ENCODE peak calls at places on chromosomes 3 and 15, in six cellular contexts. M is AG09309, O is Caco-2, W is adrenal gland, Q is NT2/D1, C is AG04450. X is an unnamed sample.

GRCh38 chr3:126971891-126972351 is 11.0 kb upstream of the PLXNA1 start:
- DNase-seq in M (no peak), O (no peak), W (peak; percentile 59), Q (no peak), C (no peak), X (no peak)

GRCh38 chr3:69012111-69012835 is 1.2 kb downstream of the EOGT start:
- DNase-seq in M (peak; percentile 67), O (no peak), W (peak; percentile 33), Q (no peak), C (no peak), X (peak; percentile 43)

GRCh38 chr3:12966847-12967750 is 106.1 kb downstream of the IQSEC1 start:
- DNase-seq in M (no peak), O (peak; percentile 53), W (no peak), Q (no peak), C (no peak), X (peak; percentile 51)

GRCh38 chr3:4394567-4394966 is 72.5 kb downstream of the SUMF1 start:
- DNase-seq in M (no peak), O (no peak), W (no peak), Q (no peak), C (no peak), X (no peak)

GRCh38 chr15:33405096-33405495 is 94.3 kb downstream of the RYR3 start:
- DNase-seq in M (no peak), O (no peak), W (no peak), Q (no peak), C (no peak), X (no peak)

GRCh38 chr15:56445746-56446145 is 19.2 kb downstream of the MNS1 start:
- DNase-seq in M (no peak), O (no peak), W (no peak), Q (no peak), C (no peak), X (no peak)

GRCh38 chr3:11136116-11136515 is 18.2 kb upstream of the HRH1 start:
- DNase-seq in M (no peak), O (no peak), W (no peak), Q (no peak), C (no peak), X (no peak)

GRCh38 chr3:71185733-71186455 is 397.6 kb downstream of the FOXP1 start:
- DNase-seq in M (no peak), O (no peak), W (no peak), Q (no peak), C (no peak), X (no peak)

GRCh38 chr15:48112242-48112641 is 8.5 kb upstream of the SLC24A5 start:
- DNase-seq in M (no peak), O (peak; percentile 45), W (no peak), Q (peak; percentile 46), C (no peak), X (peak; percentile 55)

GRCh38 chr3:161371441-161372320 is at the start of gene SPTSSB:
- DNase-seq in M (no peak), O (peak; percentile 93), W (peak; percentile 18), Q (peak; percentile 47), C (no peak), X (peak; percentile 28)
- H3K4me3 ChIP-seq in M (peak within 1 kb of the TSS; percentile 43), O (peak within 1 kb of the TSS; percentile 67), W (peak within 1 kb of the TSS; percentile 64), Q (peak within 1 kb of the TSS; percentile 60), C (peak within 1 kb of the TSS; percentile 53), X (peak within 1 kb of the TSS; percentile 33)

GRCh38 chr3:139364549-139364948 is 20.7 kb downstream of the MRPS22 start:
- DNase-seq in M (no peak), O (no peak), W (no peak), Q (no peak), C (no peak), X (no peak)
- H3K4me3 ChIP-seq in M (no peak overlapping the region), O (no peak overlapping the region), W (no peak overlapping the region), Q (no peak overlapping the region), C (no peak overlapping the region), X (no peak overlapping the region)

GRCh38 chr15:39846108-39846507 is 63.5 kb upstream of the FSIP1 start:
- DNase-seq in M (no peak), O (no peak), W (no peak), Q (no peak), C (no peak), X (no peak)
- H3K4me3 ChIP-seq in M (no peak overlapping the region), O (no peak overlapping the region), W (no peak overlapping the region), Q (no peak overlapping the region), C (no peak overlapping the region), X (no peak overlapping the region)

GRCh38 chr3:72998489-72998888 is 1.9 kb downstream of the PPP4R2 start:
- DNase-seq in M (no peak), O (no peak), W (no peak), Q (no peak), C (no peak), X (no peak)
- H3K4me3 ChIP-seq in M (peak overlapping the region; percentile 87), O (peak overlapping the region; percentile 91), W (peak overlapping the region; percentile 86), Q (peak overlapping the region; percentile 72), C (peak overlapping the region; percentile 71), X (peak overlapping the region; percentile 96)

GRCh38 chr15:44726568-44727461 is 9.5 kb upstream of the TRIM69 start:
- DNase-seq in M (peak; percentile 89), O (peak; percentile 47), W (no peak), Q (no peak), C (peak; percentile 78), X (no peak)

GRCh38 chr15:44727462-44728231 is 8.7 kb upstream of the TRIM69 start:
- DNase-seq in M (no peak), O (no peak), W (no peak), Q (no peak), C (no peak), X (no peak)

GRCh38 chr15:44728576-44729393 is 7.5 kb upstream of the TRIM69 start:
- DNase-seq in M (peak; percentile 94), O (peak; percentile 95), W (peak; percentile 95), Q (peak; percentile 74), C (peak; percentile 95), X (peak; percentile 93)

GRCh38 chr15:44729394-44729913 is 6.9 kb upstream of the TRIM69 start:
- DNase-seq in M (no peak), O (no peak), W (no peak), Q (no peak), C (no peak), X (peak; percentile 27)

GRCh38 chr15:44726136-44726535 is 10.2 kb upstream of the TRIM69 start:
- DNase-seq in M (no peak), O (no peak), W (no peak), Q (no peak), C (no peak), X (no peak)
- H3K4me3 ChIP-seq in M (no peak overlapping the region), O (no peak overlapping the region), W (no peak overlapping the region), Q (no peak overlapping the region), C (no peak overlapping the region), X (no peak overlapping the region)

DNA sequence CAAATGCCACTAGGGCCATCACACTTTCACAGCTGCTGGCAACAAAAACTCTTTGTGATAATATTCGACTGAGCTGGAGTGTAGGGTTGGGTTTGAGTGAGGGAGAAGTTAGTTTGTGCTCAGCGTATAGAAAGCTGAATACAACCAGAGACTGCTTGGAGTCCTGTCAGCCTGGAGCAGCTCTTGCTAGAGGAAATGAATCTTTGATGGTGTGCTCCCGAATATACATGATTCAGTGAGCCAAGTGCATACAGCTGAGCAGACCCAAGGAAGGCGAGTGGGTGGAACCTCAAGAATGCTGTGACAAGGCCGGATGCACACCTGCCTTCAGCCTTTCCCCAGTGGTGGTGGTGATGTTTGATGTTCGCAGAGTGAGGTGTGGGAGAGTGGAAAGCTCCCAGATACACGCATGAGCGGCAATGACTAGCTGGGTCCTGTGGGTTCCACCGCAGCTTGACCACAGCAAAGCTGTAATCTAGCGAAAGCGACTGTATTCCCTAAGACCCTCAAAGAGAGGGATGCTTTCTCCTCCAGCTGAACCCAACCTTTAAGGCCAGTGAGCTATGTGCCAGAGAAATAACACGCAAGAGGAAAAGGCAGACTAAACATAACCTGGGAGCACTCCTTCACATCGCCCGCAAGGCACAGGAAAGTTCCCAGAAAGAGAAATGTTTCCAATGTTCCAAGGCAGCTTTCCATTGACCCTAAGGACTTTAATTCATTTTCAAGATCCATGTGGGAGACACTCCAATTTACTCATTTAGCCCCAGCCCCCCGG is 1.2 kb downstream of the ARHGEF3 start:
- DNase-seq in M (no peak), O (no peak), W (peak; percentile 32), Q (no peak), C (no peak), X (no peak)
- H3K4me3 ChIP-seq in M (peak overlapping the region; percentile 81), O (peak overlapping the region; percentile 79), W (peak overlapping the region; percentile 83), Q (peak overlapping the region; percentile 77), C (peak overlapping the region; percentile 69), X (no peak overlapping the region)

GRCh38 chr15:96052154-96052553 is 278.3 kb upstream of the NR2F2 start:
- DNase-seq in M (no peak), O (no peak), W (no peak), Q (no peak), C (no peak), X (no peak)

GRCh38 chr15:96054029-96054428 is 276.5 kb upstream of the NR2F2 start:
- DNase-seq in M (no peak), O (no peak), W (no peak), Q (no peak), C (no peak), X (no peak)

GRCh38 chr15:96052572-96053038 is 277.9 kb upstream of the NR2F2 start:
- DNase-seq in M (no peak), O (no peak), W (no peak), Q (no peak), C (no peak), X (no peak)

GRCh38 chr15:96054606-96055005 is 275.9 kb upstream of the NR2F2 start:
- DNase-seq in M (no peak), O (no peak), W (no peak), Q (no peak), C (no peak), X (peak; percentile 43)

GRCh38 chr15:96053039-96054021 is 277.2 kb upstream of the NR2F2 start:
- DNase-seq in M (no peak), O (peak; percentile 76), W (peak; percentile 17), Q (no peak), C (no peak), X (peak; percentile 70)
- H3K4me3 ChIP-seq in M (no peak overlapping the region), O (no peak overlapping the region), W (peak overlapping the region; percentile 44), Q (peak overlapping the region; percentile 36), C (peak overlapping the region; percentile 20), X (no peak overlapping the region)